ENCODE peak calls at places on chromosomes 4 and X, in nine cellular contexts. Z, W, L, Q, O, F, B, T and Y are unnamed samples.
A peak's percentile ranks its signal among the peaks of the same experiment; 100 is the strongest.

GRCh38 chr4:620851-621261 is 4.5 kb upstream of the PDE6B start:
- DNase-seq in Q (no peak), F (no peak), B (no peak), Z (peak; percentile 65), T (no peak), L (no peak), W (no peak), O (no peak), Y (peak; percentile 74)

GRCh38 chrX:39418132-39418935 is 617.1 kb downstream of the MID1IP1 start:
- DNase-seq in T (no peak), W (no peak), B (peak; percentile 12), Q (no peak), L (no peak), O (no peak), F (peak; percentile 61), Z (no peak), Y (no peak)

GRCh38 chr4:23728393-23728792 is 161.5 kb downstream of the PPARGC1A start:
- DNase-seq in Z (no peak), F (peak; percentile 82), W (no peak), O (peak; percentile 55), L (no peak), Q (no peak), B (peak; percentile 77), T (no peak), Y (no peak)

GRCh38 chrX:101550362-101550761 is at the start of gene ARMCX1:
- DNase-seq in B (peak; percentile 88), F (peak; percentile 85), Z (no peak), Q (peak; percentile 65), O (peak; percentile 35), W (peak; percentile 65), T (no peak), L (peak; percentile 53), Y (peak; percentile 87)

GRCh38 chr4:159014896-159015295 is 88.0 kb upstream of the RAPGEF2 start:
- DNase-seq in Z (no peak), T (no peak), L (no peak), F (no peak), O (peak; percentile 45), W (no peak), Q (no peak), B (no peak), Y (no peak)

GRCh38 chrX:25034889-25035288 is 19.1 kb upstream of the ARX start:
- DNase-seq in O (no peak), B (peak; percentile 13), Q (peak; percentile 37), F (peak; percentile 14), W (no peak), Z (no peak), T (no peak), L (no peak), Y (no peak)

GRCh38 chr4:105923507-105924238 is 28.4 kb downstream of the NPNT start:
- DNase-seq in W (no peak), F (no peak), O (no peak), Q (no peak), L (no peak), B (peak; percentile 7), Z (no peak), T (no peak), Y (no peak)

GRCh38 chr4:111945014-111945413 is 200.2 kb upstream of the FAM241A start:
- DNase-seq in O (no peak), B (no peak), T (no peak), Z (no peak), F (peak; percentile 17), Q (peak; percentile 34), L (no peak), W (no peak), Y (no peak)

GRCh38 chrX:19064175-19064574 is 58.1 kb downstream of the ADGRG2 start:
- DNase-seq in Q (no peak), F (peak; percentile 28), O (no peak), B (peak; percentile 6), W (no peak), L (no peak), T (no peak), Z (no peak), Y (no peak)

GRCh38 chr4:26490111-26490979 is at the start of gene CCKAR:
- DNase-seq in Q (peak; percentile 11), O (no peak), T (no peak), W (no peak), L (no peak), Z (no peak), F (no peak), B (peak; percentile 8), Y (peak; percentile 51)

GRCh38 chrX:105696870-105697269 is 125.5 kb upstream of the NRK start:
- DNase-seq in F (no peak), Z (no peak), O (no peak), B (no peak), W (no peak), Q (no peak), L (peak; percentile 0), T (no peak), Y (no peak)

GRCh38 chrX:10212395-10212794 is 55.6 kb downstream of the CLCN4 start:
- DNase-seq in B (no peak), O (no peak), Z (no peak), F (no peak), L (no peak), W (no peak), Q (no peak), T (no peak), Y (no peak)

GRCh38 chrX:18173494-18174180 is 47.0 kb downstream of the BEND2 start:
- DNase-seq in T (no peak), W (no peak), F (no peak), B (no peak), O (no peak), Z (no peak), L (no peak), Q (no peak), Y (no peak)

GRCh38 chr4:43356786-43357185 is 464.3 kb downstream of the GRXCR1 start:
- DNase-seq in L (no peak), Z (no peak), O (no peak), Q (no peak), F (no peak), W (no peak), T (no peak), B (no peak), Y (no peak)

GRCh38 chr4:55554453-55555030 is 7.8 kb upstream of the CLOCK start:
- DNase-seq in O (peak; percentile 39), Q (no peak), F (peak; percentile 79), Z (no peak), T (no peak), L (peak; percentile 49), B (peak; percentile 78), W (no peak), Y (no peak)

GRCh38 chr4:158302076-158302866 is 92.0 kb downstream of the TMEM144 start:
- DNase-seq in L (no peak), T (no peak), W (no peak), Q (no peak), Z (no peak), O (peak; percentile 64), B (peak; percentile 86), F (peak; percentile 85), Y (no peak)

GRCh38 chr4:120286813-120287212 is 220.2 kb upstream of the MAD2L1 start:
- DNase-seq in W (no peak), F (no peak), O (no peak), Z (no peak), T (no peak), L (no peak), Q (peak; percentile 40), B (no peak), Y (no peak)

GRCh38 chr4:15738877-15739276 is 36.0 kb downstream of the BST1 start:
- DNase-seq in L (no peak), W (no peak), O (no peak), B (no peak), Z (no peak), F (no peak), T (no peak), Q (no peak), Y (no peak)

GRCh38 chr4:186685744-186686143 is 37.9 kb downstream of the FAT1 start:
- DNase-seq in L (no peak), F (peak; percentile 86), Q (peak; percentile 42), O (no peak), B (peak; percentile 80), Z (no peak), T (no peak), W (no peak), Y (no peak)

GRCh38 chr4:156830356-156830755 is 141.2 kb downstream of the PDGFC start:
- DNase-seq in W (no peak), Z (no peak), F (peak; percentile 17), O (peak; percentile 7), B (no peak), Q (no peak), T (no peak), L (no peak), Y (no peak)

GRCh38 chrX:154478728-154479622 is at the start of gene LAGE3:
- DNase-seq in O (peak; percentile 67), W (peak; percentile 92), L (peak; percentile 95), T (peak; percentile 92), Z (peak; percentile 93), F (peak; percentile 92), Q (peak; percentile 88), B (peak; percentile 95), Y (peak; percentile 97)
- TF ChIP-seq CTCF in O (no peak), W (no peak), L (no peak), T (no peak), Z (no peak), F (no peak), Q (no peak), B (no peak), Y (no peak)

GRCh38 chr4:24984602-24985532 is 45.9 kb downstream of the LGI2 start:
- DNase-seq in L (no peak), Q (peak; percentile 48), Z (no peak), B (no peak), F (no peak), T (no peak), W (no peak), O (no peak), Y (no peak)
- TF ChIP-seq CTCF in L (peak; percentile 1), Q (peak; percentile 27), Z (no peak), B (peak; percentile 11), F (peak; percentile 6), T (peak; percentile 15), W (no peak), O (no peak), Y (no peak)

GRCh38 chr4:132488555-132488954 is 660.5 kb upstream of the PCDH10 start:
- DNase-seq in W (no peak), O (no peak), F (no peak), Q (no peak), Z (no peak), L (no peak), T (no peak), B (no peak), Y (no peak)

GRCh38 chr4:132498215-132498614 is 650.9 kb upstream of the PCDH10 start:
- DNase-seq in B (no peak), T (no peak), Z (no peak), O (no peak), W (no peak), L (no peak), Q (no peak), F (no peak), Y (no peak)

GRCh38 chr4:132493476-132493875 is 655.6 kb upstream of the PCDH10 start:
- DNase-seq in L (no peak), O (no peak), W (no peak), Q (no peak), B (no peak), F (no peak), Z (no peak), T (no peak), Y (no peak)
- TF ChIP-seq CTCF in L (no peak), O (no peak), W (no peak), Q (no peak), B (no peak), F (no peak), Z (no peak), T (no peak), Y (peak; percentile 23)

DNA sequence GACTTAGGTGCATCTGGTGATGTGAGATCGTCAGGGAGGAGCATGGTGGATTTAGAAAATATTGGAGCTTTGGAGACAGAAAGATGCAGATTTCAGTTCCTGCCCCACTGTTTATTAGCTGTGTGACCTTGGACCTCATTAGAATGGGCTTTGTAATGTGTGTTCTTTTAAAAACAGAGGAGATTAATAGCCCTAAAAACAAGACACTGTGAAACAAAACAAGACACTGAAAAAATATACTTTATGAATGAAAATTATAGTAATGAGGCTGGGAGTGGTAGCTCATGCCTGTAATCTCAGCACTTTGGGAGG is 79.5 kb downstream of the EVC start:
- DNase-seq in T (no peak), Z (no peak), B (no peak), Q (no peak), O (no peak), F (no peak), L (no peak), W (no peak), Y (no peak)
- TF ChIP-seq CTCF in T (no peak), Z (peak; percentile 14), B (no peak), Q (no peak), O (no peak), F (no peak), L (no peak), W (no peak), Y (no peak)